ENCODE peak calls at places on chromosomes 6 and 20, in nine cellular contexts. One of them, this sample, is unnamed.

GRCh38 chr6:149813351-149813750 is 50.8 kb downstream of the LRP11 start:
- DNase-seq in foreskin fibroblast: no peak
- DNase-seq in endothelial cell: no peak
- DNase-seq in esophagus squamous epithelium: no peak
- DNase-seq in H7: no peak
- DNase-seq in ELR: no peak
- DNase-seq in upper lobe of right lung: no peak
- DNase-seq in HTR-8/SVneo: no peak
- DNase-seq in posterior vena cava: no peak
- DNase-seq in this sample: no peak

GRCh38 chr6:105317607-105318533 is 85.0 kb downstream of the PREP start:
- DNase-seq in esophagus squamous epithelium: no peak
- DNase-seq in foreskin fibroblast: no peak
- DNase-seq in HTR-8/SVneo: no peak
- DNase-seq in upper lobe of right lung: no peak
- DNase-seq in posterior vena cava: no peak
- DNase-seq in ELR: peak
- DNase-seq in H7: peak
- DNase-seq in endothelial cell: peak
- DNase-seq in this sample: no peak

GRCh38 chr20:62476074-62476838 is 461 bp upstream of the GATA5 start:
- DNase-seq in posterior vena cava: no peak
- DNase-seq in H7: no peak
- DNase-seq in endothelial cell: peak
- DNase-seq in HTR-8/SVneo: peak
- DNase-seq in ELR: no peak
- DNase-seq in foreskin fibroblast: no peak
- DNase-seq in esophagus squamous epithelium: no peak
- DNase-seq in upper lobe of right lung: no peak
- DNase-seq in this sample: peak

GRCh38 chr20:43409041-43409913 is 48.4 kb upstream of the SRSF6 start:
- DNase-seq in ELR: peak
- DNase-seq in posterior vena cava: no peak
- DNase-seq in H7: peak
- DNase-seq in endothelial cell: no peak
- DNase-seq in foreskin fibroblast: peak
- DNase-seq in HTR-8/SVneo: peak
- DNase-seq in upper lobe of right lung: no peak
- DNase-seq in esophagus squamous epithelium: no peak
- DNase-seq in this sample: peak

GRCh38 chr6:138757131-138757530 is 16.4 kb upstream of the CCDC28A start:
- DNase-seq in upper lobe of right lung: no peak
- DNase-seq in esophagus squamous epithelium: no peak
- DNase-seq in H7: no peak
- DNase-seq in ELR: no peak
- DNase-seq in HTR-8/SVneo: no peak
- DNase-seq in endothelial cell: no peak
- DNase-seq in posterior vena cava: no peak
- DNase-seq in foreskin fibroblast: no peak
- DNase-seq in this sample: no peak

GRCh38 chr6:64553414-64553813 is 917.8 kb downstream of the PHF3 start:
- DNase-seq in posterior vena cava: no peak
- DNase-seq in endothelial cell: no peak
- DNase-seq in upper lobe of right lung: no peak
- DNase-seq in foreskin fibroblast: no peak
- DNase-seq in ELR: no peak
- DNase-seq in esophagus squamous epithelium: no peak
- DNase-seq in H7: no peak
- DNase-seq in HTR-8/SVneo: no peak
- DNase-seq in this sample: no peak

GRCh38 chr6:108806669-108807068 is 41.6 kb upstream of the ARMC2 start:
- DNase-seq in esophagus squamous epithelium: no peak
- DNase-seq in ELR: peak
- DNase-seq in endothelial cell: no peak
- DNase-seq in foreskin fibroblast: peak
- DNase-seq in upper lobe of right lung: no peak
- DNase-seq in HTR-8/SVneo: no peak
- DNase-seq in posterior vena cava: no peak
- DNase-seq in H7: no peak
- DNase-seq in this sample: no peak

GRCh38 chr6:121645100-121645745 is 209.8 kb downstream of the GJA1 start:
- DNase-seq in H7: no peak
- DNase-seq in HTR-8/SVneo: no peak
- DNase-seq in posterior vena cava: no peak
- DNase-seq in esophagus squamous epithelium: no peak
- DNase-seq in endothelial cell: no peak
- DNase-seq in ELR: peak
- DNase-seq in upper lobe of right lung: no peak
- DNase-seq in foreskin fibroblast: peak
- DNase-seq in this sample: no peak

GRCh38 chr6:108661430-108661829 is 100.7 kb downstream of the FOXO3 start:
- DNase-seq in endothelial cell: no peak
- DNase-seq in foreskin fibroblast: peak
- DNase-seq in ELR: peak
- DNase-seq in upper lobe of right lung: no peak
- DNase-seq in posterior vena cava: no peak
- DNase-seq in esophagus squamous epithelium: no peak
- DNase-seq in H7: no peak
- DNase-seq in HTR-8/SVneo: no peak
- DNase-seq in this sample: no peak

GRCh38 chr20:48603116-48603818 is 224.5 kb downstream of the PREX1 start:
- DNase-seq in endothelial cell: no peak
- DNase-seq in upper lobe of right lung: peak
- DNase-seq in H7: no peak
- DNase-seq in ELR: no peak
- DNase-seq in esophagus squamous epithelium: no peak
- DNase-seq in HTR-8/SVneo: no peak
- DNase-seq in posterior vena cava: peak
- DNase-seq in foreskin fibroblast: no peak
- DNase-seq in this sample: peak

GRCh38 chr20:21373436-21373835 is 23.9 kb downstream of the NKX2-4 start:
- DNase-seq in foreskin fibroblast: no peak
- DNase-seq in ELR: no peak
- DNase-seq in esophagus squamous epithelium: no peak
- DNase-seq in upper lobe of right lung: no peak
- DNase-seq in endothelial cell: no peak
- DNase-seq in HTR-8/SVneo: no peak
- DNase-seq in posterior vena cava: no peak
- DNase-seq in H7: no peak
- DNase-seq in this sample: no peak

GRCh38 chr6:7899046-7899888 is 11.3 kb downstream of the TXNDC5 start:
- DNase-seq in upper lobe of right lung: no peak
- DNase-seq in posterior vena cava: no peak
- DNase-seq in foreskin fibroblast: no peak
- DNase-seq in H7: peak
- DNase-seq in HTR-8/SVneo: no peak
- DNase-seq in esophagus squamous epithelium: no peak
- DNase-seq in ELR: no peak
- DNase-seq in endothelial cell: no peak
- DNase-seq in this sample: no peak

GRCh38 chr6:56552212-56553130 is 90.2 kb downstream of the DST start:
- DNase-seq in ELR: peak
- DNase-seq in HTR-8/SVneo: no peak
- DNase-seq in H7: no peak
- DNase-seq in upper lobe of right lung: no peak
- DNase-seq in esophagus squamous epithelium: no peak
- DNase-seq in foreskin fibroblast: peak
- DNase-seq in posterior vena cava: no peak
- DNase-seq in endothelial cell: no peak
- DNase-seq in this sample: no peak

GRCh38 chr6:12479885-12480284 is 189.7 kb downstream of the EDN1 start:
- DNase-seq in upper lobe of right lung: no peak
- DNase-seq in ELR: no peak
- DNase-seq in foreskin fibroblast: peak
- DNase-seq in HTR-8/SVneo: no peak
- DNase-seq in posterior vena cava: no peak
- DNase-seq in esophagus squamous epithelium: no peak
- DNase-seq in endothelial cell: no peak
- DNase-seq in H7: no peak
- DNase-seq in this sample: no peak

GRCh38 chr20:4014031-4014474 is 1.3 kb downstream of the RNF24 start:
- DNase-seq in posterior vena cava: no peak
- DNase-seq in HTR-8/SVneo: peak
- DNase-seq in ELR: peak
- DNase-seq in foreskin fibroblast: peak
- DNase-seq in esophagus squamous epithelium: no peak
- DNase-seq in endothelial cell: no peak
- DNase-seq in H7: no peak
- DNase-seq in upper lobe of right lung: no peak
- DNase-seq in this sample: no peak

GRCh38 chr6:149233056-149233715 is 84.3 kb upstream of the TAB2 start:
- DNase-seq in posterior vena cava: no peak
- DNase-seq in upper lobe of right lung: no peak
- DNase-seq in esophagus squamous epithelium: no peak
- DNase-seq in ELR: peak
- DNase-seq in H7: no peak
- DNase-seq in HTR-8/SVneo: peak
- DNase-seq in endothelial cell: no peak
- DNase-seq in foreskin fibroblast: peak
- DNase-seq in this sample: no peak

GRCh38 chr6:169618526-169619490 is 83.0 kb downstream of the WDR27 start:
- DNase-seq in foreskin fibroblast: peak
- DNase-seq in esophagus squamous epithelium: no peak
- DNase-seq in upper lobe of right lung: no peak
- DNase-seq in posterior vena cava: no peak
- DNase-seq in ELR: peak
- DNase-seq in endothelial cell: no peak
- DNase-seq in HTR-8/SVneo: peak
- DNase-seq in H7: peak
- DNase-seq in this sample: no peak

GRCh38 chr6:161137839-161138544 is 135.9 kb downstream of the AGPAT4 start:
- DNase-seq in upper lobe of right lung: no peak
- DNase-seq in ELR: peak
- DNase-seq in HTR-8/SVneo: no peak
- DNase-seq in H7: peak
- DNase-seq in posterior vena cava: no peak
- DNase-seq in foreskin fibroblast: peak
- DNase-seq in esophagus squamous epithelium: no peak
- DNase-seq in endothelial cell: no peak
- DNase-seq in this sample: no peak

GRCh38 chr6:112331306-112331705 is 15.8 kb upstream of the RFPL4B start:
- DNase-seq in foreskin fibroblast: peak
- DNase-seq in H7: no peak
- DNase-seq in upper lobe of right lung: no peak
- DNase-seq in posterior vena cava: no peak
- DNase-seq in HTR-8/SVneo: no peak
- DNase-seq in esophagus squamous epithelium: no peak
- DNase-seq in endothelial cell: no peak
- DNase-seq in ELR: peak
- DNase-seq in this sample: no peak

GRCh38 chr6:135321012-135321621 is 140.0 kb downstream of the MYB start:
- DNase-seq in posterior vena cava: no peak
- DNase-seq in esophagus squamous epithelium: no peak
- DNase-seq in HTR-8/SVneo: no peak
- DNase-seq in foreskin fibroblast: no peak
- DNase-seq in ELR: no peak
- DNase-seq in endothelial cell: no peak
- DNase-seq in H7: no peak
- DNase-seq in upper lobe of right lung: no peak
- DNase-seq in this sample: no peak

GRCh38 chr6:37254881-37255280 is 2.7 kb upstream of the TBC1D22B start:
- DNase-seq in esophagus squamous epithelium: no peak
- DNase-seq in H7: no peak
- DNase-seq in upper lobe of right lung: no peak
- DNase-seq in foreskin fibroblast: no peak
- DNase-seq in posterior vena cava: no peak
- DNase-seq in HTR-8/SVneo: no peak
- DNase-seq in ELR: no peak
- DNase-seq in endothelial cell: no peak
- DNase-seq in this sample: peak

GRCh38 chr20:37986873-37987601 is 46.2 kb downstream of the TTI1 start:
- DNase-seq in HTR-8/SVneo: no peak
- DNase-seq in upper lobe of right lung: peak
- DNase-seq in foreskin fibroblast: peak
- DNase-seq in posterior vena cava: no peak
- DNase-seq in esophagus squamous epithelium: no peak
- DNase-seq in H7: no peak
- DNase-seq in ELR: no peak
- DNase-seq in endothelial cell: no peak
- DNase-seq in this sample: no peak

GRCh38 chr6:14121936-14122344 is 4.4 kb downstream of the CD83 start:
- DNase-seq in H7: no peak
- DNase-seq in HTR-8/SVneo: no peak
- DNase-seq in posterior vena cava: no peak
- DNase-seq in esophagus squamous epithelium: no peak
- DNase-seq in endothelial cell: no peak
- DNase-seq in foreskin fibroblast: no peak
- DNase-seq in ELR: no peak
- DNase-seq in upper lobe of right lung: no peak
- DNase-seq in this sample: no peak

GRCh38 chr6:30213654-30213998 is 420 bp upstream of the TRIM26 start:
- DNase-seq in posterior vena cava: no peak
- DNase-seq in upper lobe of right lung: no peak
- DNase-seq in H7: no peak
- DNase-seq in HTR-8/SVneo: no peak
- DNase-seq in endothelial cell: no peak
- DNase-seq in foreskin fibroblast: no peak
- DNase-seq in ELR: no peak
- DNase-seq in esophagus squamous epithelium: no peak
- DNase-seq in this sample: no peak

GRCh38 chr6:135535989-135536414 is 38.5 kb upstream of the AHI1 start:
- DNase-seq in HTR-8/SVneo: peak
- DNase-seq in esophagus squamous epithelium: no peak
- DNase-seq in endothelial cell: peak
- DNase-seq in foreskin fibroblast: peak
- DNase-seq in upper lobe of right lung: no peak
- DNase-seq in H7: peak
- DNase-seq in posterior vena cava: no peak
- DNase-seq in ELR: peak
- DNase-seq in this sample: no peak

GRCh38 chr6:170253910-170254269 is 37.0 kb downstream of the DLL1 start:
- DNase-seq in H7: no peak
- DNase-seq in posterior vena cava: no peak
- DNase-seq in esophagus squamous epithelium: no peak
- DNase-seq in ELR: no peak
- DNase-seq in HTR-8/SVneo: no peak
- DNase-seq in foreskin fibroblast: no peak
- DNase-seq in endothelial cell: no peak
- DNase-seq in upper lobe of right lung: no peak
- DNase-seq in this sample: no peak